ENCODE peak calls at places on chromosomes 16 and 17, in nine cellular contexts. One of them, this sample, is unnamed.

GRCh38 chr17:63967953-63968352 is 4.8 kb downstream of the SCN4A start:
- DNase-seq in uterus: no peak
- DNase-seq in pancreas: no peak
- DNase-seq in BE2C: no peak
- DNase-seq in psoas muscle: peak; percentile 70
- DNase-seq in colonic mucosa: no peak
- DNase-seq in cardiac muscle cell: no peak
- DNase-seq in mucosa of descending colon: no peak
- DNase-seq in upper lobe of right lung: no peak
- DNase-seq in this sample: no peak

GRCh38 chr16:89510526-89510925 is 2.3 kb downstream of the SPG7 start:
- DNase-seq in uterus: no peak
- DNase-seq in pancreas: no peak
- DNase-seq in BE2C: no peak
- DNase-seq in psoas muscle: no peak
- DNase-seq in colonic mucosa: no peak
- DNase-seq in cardiac muscle cell: no peak
- DNase-seq in mucosa of descending colon: no peak
- DNase-seq in upper lobe of right lung: no peak
- DNase-seq in this sample: no peak

GRCh38 chr17:46163316-46163715 is 29.9 kb downstream of the KANSL1 start:
- DNase-seq in uterus: no peak
- DNase-seq in pancreas: no peak
- DNase-seq in BE2C: no peak
- DNase-seq in psoas muscle: no peak
- DNase-seq in colonic mucosa: no peak
- DNase-seq in cardiac muscle cell: no peak
- DNase-seq in mucosa of descending colon: no peak
- DNase-seq in upper lobe of right lung: no peak
- DNase-seq in this sample: no peak

GRCh38 chr17:6506679-6507231 is 49.6 kb downstream of the PITPNM3 start:
- DNase-seq in uterus: no peak
- DNase-seq in pancreas: no peak
- DNase-seq in BE2C: no peak
- DNase-seq in psoas muscle: no peak
- DNase-seq in colonic mucosa: peak; percentile 64
- DNase-seq in cardiac muscle cell: no peak
- DNase-seq in mucosa of descending colon: peak; percentile 70
- DNase-seq in upper lobe of right lung: peak; percentile 76
- DNase-seq in this sample: no peak

GRCh38 chr16:1188781-1189189 is 35.9 kb downstream of the CACNA1H start:
- DNase-seq in uterus: no peak
- DNase-seq in pancreas: peak; percentile 75
- DNase-seq in BE2C: no peak
- DNase-seq in psoas muscle: no peak
- DNase-seq in colonic mucosa: peak; percentile 42
- DNase-seq in cardiac muscle cell: peak; percentile 87
- DNase-seq in mucosa of descending colon: peak; percentile 58
- DNase-seq in upper lobe of right lung: peak; percentile 78
- DNase-seq in this sample: no peak

GRCh38 chr17:19346351-19347255 is 15.9 kb downstream of the B9D1 start:
- DNase-seq in uterus: peak; percentile 88
- DNase-seq in pancreas: no peak
- DNase-seq in BE2C: peak; percentile 73
- DNase-seq in psoas muscle: peak; percentile 87
- DNase-seq in colonic mucosa: peak; percentile 48
- DNase-seq in cardiac muscle cell: no peak
- DNase-seq in mucosa of descending colon: no peak
- DNase-seq in upper lobe of right lung: peak; percentile 47
- DNase-seq in this sample: peak; percentile 71

GRCh38 chr17:5443728-5444127 is 4.8 kb upstream of the C1QBP start:
- DNase-seq in uterus: no peak
- DNase-seq in pancreas: no peak
- DNase-seq in BE2C: no peak
- DNase-seq in psoas muscle: no peak
- DNase-seq in colonic mucosa: no peak
- DNase-seq in cardiac muscle cell: no peak
- DNase-seq in mucosa of descending colon: no peak
- DNase-seq in upper lobe of right lung: no peak
- DNase-seq in this sample: no peak

GRCh38 chr17:41777157-41777578 is 9.3 kb downstream of the JUP start:
- DNase-seq in uterus: no peak
- DNase-seq in pancreas: no peak
- DNase-seq in BE2C: peak; percentile 81
- DNase-seq in psoas muscle: peak; percentile 85
- DNase-seq in colonic mucosa: no peak
- DNase-seq in cardiac muscle cell: peak; percentile 25
- DNase-seq in mucosa of descending colon: no peak
- DNase-seq in upper lobe of right lung: no peak
- DNase-seq in this sample: peak; percentile 74

GRCh38 chr16:23229714-23230113 is 47.2 kb downstream of the SCNN1G start:
- DNase-seq in uterus: no peak
- DNase-seq in pancreas: no peak
- DNase-seq in BE2C: no peak
- DNase-seq in psoas muscle: no peak
- DNase-seq in colonic mucosa: peak; percentile 65
- DNase-seq in cardiac muscle cell: no peak
- DNase-seq in mucosa of descending colon: peak; percentile 35
- DNase-seq in upper lobe of right lung: no peak
- DNase-seq in this sample: no peak

GRCh38 chr16:89138843-89139520 is 32.6 kb upstream of the CDH15 start:
- DNase-seq in uterus: no peak
- DNase-seq in pancreas: no peak
- DNase-seq in BE2C: no peak
- DNase-seq in psoas muscle: no peak
- DNase-seq in colonic mucosa: no peak
- DNase-seq in cardiac muscle cell: no peak
- DNase-seq in mucosa of descending colon: no peak
- DNase-seq in upper lobe of right lung: peak; percentile 58
- DNase-seq in this sample: no peak

GRCh38 chr16:27999687-28000086 is 63.8 kb downstream of the GSG1L start:
- DNase-seq in uterus: no peak
- DNase-seq in pancreas: no peak
- DNase-seq in BE2C: no peak
- DNase-seq in psoas muscle: no peak
- DNase-seq in colonic mucosa: no peak
- DNase-seq in cardiac muscle cell: no peak
- DNase-seq in mucosa of descending colon: no peak
- DNase-seq in upper lobe of right lung: no peak
- DNase-seq in this sample: no peak

GRCh38 chr16:84072014-84072413 is 29.4 kb upstream of the SLC38A8 start:
- DNase-seq in uterus: no peak
- DNase-seq in pancreas: no peak
- DNase-seq in BE2C: no peak
- DNase-seq in psoas muscle: no peak
- DNase-seq in colonic mucosa: no peak
- DNase-seq in cardiac muscle cell: no peak
- DNase-seq in mucosa of descending colon: no peak
- DNase-seq in upper lobe of right lung: no peak
- DNase-seq in this sample: no peak

GRCh38 chr17:21127508-21128077 is 829 bp downstream of the DHRS7B start:
- DNase-seq in uterus: no peak
- DNase-seq in pancreas: no peak
- DNase-seq in BE2C: no peak
- DNase-seq in psoas muscle: no peak
- DNase-seq in colonic mucosa: no peak
- DNase-seq in cardiac muscle cell: no peak
- DNase-seq in mucosa of descending colon: no peak
- DNase-seq in upper lobe of right lung: no peak
- DNase-seq in this sample: no peak

GRCh38 chr17:50892101-50892776 is 26.1 kb upstream of the TOB1 start:
- DNase-seq in uterus: no peak
- DNase-seq in pancreas: no peak
- DNase-seq in BE2C: no peak
- DNase-seq in psoas muscle: no peak
- DNase-seq in colonic mucosa: no peak
- DNase-seq in cardiac muscle cell: no peak
- DNase-seq in mucosa of descending colon: no peak
- DNase-seq in upper lobe of right lung: no peak
- DNase-seq in this sample: no peak

GRCh38 chr16:11278681-11279628 is 2.2 kb downstream of the PRM1 start:
- DNase-seq in uterus: no peak
- DNase-seq in pancreas: no peak
- DNase-seq in BE2C: no peak
- DNase-seq in psoas muscle: no peak
- DNase-seq in colonic mucosa: no peak
- DNase-seq in cardiac muscle cell: no peak
- DNase-seq in mucosa of descending colon: no peak
- DNase-seq in upper lobe of right lung: no peak
- DNase-seq in this sample: no peak

GRCh38 chr16:11280616-11281522 is at the start of gene PRM1:
- DNase-seq in uterus: no peak
- DNase-seq in pancreas: no peak
- DNase-seq in BE2C: no peak
- DNase-seq in psoas muscle: peak; percentile 6
- DNase-seq in colonic mucosa: no peak
- DNase-seq in cardiac muscle cell: no peak
- DNase-seq in mucosa of descending colon: no peak
- DNase-seq in upper lobe of right lung: no peak
- DNase-seq in this sample: no peak

GRCh38 chr16:11285842-11286241 is 4.7 kb upstream of the PRM1 start:
- DNase-seq in uterus: no peak
- DNase-seq in pancreas: no peak
- DNase-seq in BE2C: no peak
- DNase-seq in psoas muscle: no peak
- DNase-seq in colonic mucosa: no peak
- DNase-seq in cardiac muscle cell: no peak
- DNase-seq in mucosa of descending colon: no peak
- DNase-seq in upper lobe of right lung: no peak
- DNase-seq in this sample: no peak

GRCh38 chr16:11289202-11289601 is 8.1 kb upstream of the PRM1 start:
- DNase-seq in uterus: no peak
- DNase-seq in pancreas: no peak
- DNase-seq in BE2C: no peak
- DNase-seq in psoas muscle: no peak
- DNase-seq in colonic mucosa: no peak
- DNase-seq in cardiac muscle cell: no peak
- DNase-seq in mucosa of descending colon: no peak
- DNase-seq in upper lobe of right lung: no peak
- DNase-seq in this sample: no peak

DNA sequence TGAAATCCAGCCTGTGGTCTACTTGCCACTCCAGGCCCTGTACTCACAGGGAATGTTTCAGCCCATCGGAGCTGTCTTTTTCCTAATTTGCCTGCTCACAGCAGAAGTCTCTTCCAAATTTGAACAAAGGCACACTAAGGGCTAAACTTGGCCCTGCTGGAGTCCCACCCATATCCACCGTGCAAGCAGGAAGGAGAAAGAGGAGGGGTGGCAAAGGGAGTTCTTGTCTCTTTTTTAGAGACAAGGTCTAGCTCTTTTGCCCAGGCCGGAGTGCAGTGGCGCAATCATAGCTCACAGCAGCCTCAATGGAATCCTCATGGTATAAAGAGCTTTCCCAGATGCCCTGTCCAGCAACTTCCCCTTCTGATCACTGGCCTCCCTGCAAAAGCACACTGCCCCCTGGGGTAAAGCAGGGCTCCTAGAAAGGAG is 2.7 kb upstream of the PRM1 start:
- DNase-seq in uterus: no peak
- DNase-seq in pancreas: no peak
- DNase-seq in BE2C: no peak
- DNase-seq in psoas muscle: no peak
- DNase-seq in colonic mucosa: no peak
- DNase-seq in cardiac muscle cell: peak; percentile 28
- DNase-seq in mucosa of descending colon: no peak
- DNase-seq in upper lobe of right lung: no peak
- DNase-seq in this sample: no peak
- TF ChIP-seq CTCF in uterus: no peak
- TF ChIP-seq CTCF in pancreas: no peak
- TF ChIP-seq CTCF in BE2C: no peak
- TF ChIP-seq CTCF in psoas muscle: no peak
- TF ChIP-seq CTCF in colonic mucosa: no peak
- TF ChIP-seq CTCF in cardiac muscle cell: peak; percentile 33
- TF ChIP-seq CTCF in mucosa of descending colon: no peak
- TF ChIP-seq CTCF in upper lobe of right lung: no peak
- TF ChIP-seq CTCF in this sample: no peak

DNA sequence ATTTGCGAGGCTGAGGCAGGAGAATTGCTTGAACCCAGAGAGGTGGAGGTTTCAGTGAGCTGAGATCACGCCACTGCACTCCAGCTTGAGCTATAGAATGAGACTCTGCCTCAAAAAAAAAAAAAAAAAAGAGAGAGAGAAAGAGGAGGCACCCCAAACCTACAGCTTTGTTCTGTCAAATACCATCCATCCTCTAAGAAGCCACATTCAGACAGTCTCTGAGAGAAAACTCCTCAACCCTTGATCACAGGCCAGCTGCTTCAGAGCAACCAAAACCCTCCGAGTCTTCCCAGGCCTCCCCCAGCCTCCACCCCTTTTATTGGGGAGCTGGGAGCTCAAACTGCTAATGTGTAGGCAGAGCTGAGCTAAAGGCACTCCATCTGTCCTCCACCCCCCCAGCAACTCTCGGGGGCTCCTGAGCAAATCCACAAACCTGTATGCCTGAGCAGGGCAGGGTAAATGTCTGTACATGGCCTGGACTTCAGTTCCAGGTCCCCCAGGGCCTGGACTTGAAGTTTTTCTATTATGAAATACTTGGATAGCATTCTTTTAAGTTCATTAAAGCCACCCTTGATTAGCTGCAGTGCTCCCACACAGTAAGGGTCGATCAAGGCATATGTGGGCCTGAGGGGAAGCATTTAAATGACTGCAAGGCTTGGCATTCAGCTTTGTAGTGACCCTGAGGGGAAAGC is 7.0 kb downstream of the FAM117A start:
- DNase-seq in uterus: no peak
- DNase-seq in pancreas: no peak
- DNase-seq in BE2C: no peak
- DNase-seq in psoas muscle: no peak
- DNase-seq in colonic mucosa: no peak
- DNase-seq in cardiac muscle cell: no peak
- DNase-seq in mucosa of descending colon: no peak
- DNase-seq in upper lobe of right lung: no peak
- DNase-seq in this sample: no peak
- H3K4me1 ChIP-seq in uterus: no peaks in the 10 kb centered on the region
- H3K4me1 ChIP-seq in pancreas: no peaks in the 10 kb centered on the region
- H3K4me1 ChIP-seq in BE2C: peaks cover 9% of the 10 kb centered on the region
- H3K4me1 ChIP-seq in psoas muscle: no peaks in the 10 kb centered on the region
- H3K4me1 ChIP-seq in colonic mucosa: no peaks in the 10 kb centered on the region
- H3K4me1 ChIP-seq in cardiac muscle cell: peaks cover 14% of the 10 kb centered on the region
- H3K4me1 ChIP-seq in mucosa of descending colon: peaks cover 8% of the 10 kb centered on the region
- H3K4me1 ChIP-seq in upper lobe of right lung: peaks cover 4% of the 10 kb centered on the region
- H3K4me1 ChIP-seq in this sample: no peaks in the 10 kb centered on the region

GRCh38 chr17:2401426-2402221 is 764 bp upstream of the MNT start:
- DNase-seq in uterus: peak; percentile 100
- DNase-seq in pancreas: peak; percentile 100
- DNase-seq in BE2C: peak; percentile 97
- DNase-seq in psoas muscle: peak; percentile 100
- DNase-seq in colonic mucosa: peak; percentile 100
- DNase-seq in cardiac muscle cell: peak; percentile 100
- DNase-seq in mucosa of descending colon: peak; percentile 100
- DNase-seq in upper lobe of right lung: peak; percentile 100
- DNase-seq in this sample: peak; percentile 100
- TF ChIP-seq CTCF in uterus: peak; percentile 29
- TF ChIP-seq CTCF in pancreas: no peak
- TF ChIP-seq CTCF in BE2C: no peak
- TF ChIP-seq CTCF in psoas muscle: no peak
- TF ChIP-seq CTCF in colonic mucosa: no peak
- TF ChIP-seq CTCF in cardiac muscle cell: no peak
- TF ChIP-seq CTCF in mucosa of descending colon: no peak
- TF ChIP-seq CTCF in upper lobe of right lung: no peak
- TF ChIP-seq CTCF in this sample: no peak

GRCh38 chr16:11586375-11586855 is 304 bp downstream of the LITAF start:
- DNase-seq in uterus: no peak
- DNase-seq in pancreas: no peak
- DNase-seq in BE2C: no peak
- DNase-seq in psoas muscle: peak; percentile 54
- DNase-seq in colonic mucosa: no peak
- DNase-seq in cardiac muscle cell: no peak
- DNase-seq in mucosa of descending colon: no peak
- DNase-seq in upper lobe of right lung: no peak
- DNase-seq in this sample: peak; percentile 39
- H3K4me1 ChIP-seq in uterus: no peaks in the 10 kb centered on the region
- H3K4me1 ChIP-seq in pancreas: no peaks in the 10 kb centered on the region
- H3K4me1 ChIP-seq in BE2C: no peaks in the 10 kb centered on the region
- H3K4me1 ChIP-seq in psoas muscle: peaks cover 10% of the 10 kb centered on the region
- H3K4me1 ChIP-seq in colonic mucosa: peaks cover 2% of the 10 kb centered on the region
- H3K4me1 ChIP-seq in cardiac muscle cell: peaks cover 18% of the 10 kb centered on the region
- H3K4me1 ChIP-seq in mucosa of descending colon: peaks cover 20% of the 10 kb centered on the region
- H3K4me1 ChIP-seq in upper lobe of right lung: peaks cover 30% of the 10 kb centered on the region
- H3K4me1 ChIP-seq in this sample: no peaks in the 10 kb centered on the region

This sample was measured in right lobe of liver.